ENCODE peak calls at places on chromosomes 16 and 17, in nine cellular contexts. H, U, C, F, W, E, Z, M and B are unnamed samples.

GRCh38 chr17:43219001-43219400 is 7.3 kb downstream of the TMEM106A start:
- DNase-seq in H (no peak), U (no peak), C (no peak), F (no peak), W (no peak), E (no peak), Z (no peak), M (no peak), B (no peak)

GRCh38 chr16:82761858-82762257 is 135.1 kb downstream of the CDH13 start:
- DNase-seq in H (peak; percentile 25), U (peak; percentile 41), C (no peak), F (no peak), W (peak; percentile 35), E (peak; percentile 50), Z (no peak), M (peak; percentile 40), B (no peak)

GRCh38 chr16:14399397-14400284 is 230.4 kb downstream of the PARN start:
- DNase-seq in H (no peak), U (peak; percentile 69), C (peak; percentile 64), F (no peak), W (peak; percentile 93), E (no peak), Z (no peak), M (peak; percentile 87), B (no peak)

GRCh38 chr17:3695723-3696411 is at the start of gene P2RX5:
- DNase-seq in H (no peak), U (peak; percentile 12), C (no peak), F (no peak), W (peak; percentile 41), E (no peak), Z (no peak), M (peak; percentile 25), B (peak; percentile 58)

GRCh38 chr16:4420703-4421102 is 4.3 kb upstream of the CORO7 start:
- DNase-seq in H (no peak), U (no peak), C (no peak), F (no peak), W (no peak), E (no peak), Z (no peak), M (no peak), B (no peak)

GRCh38 chr16:49602201-49603041 is 228.8 kb downstream of the C16orf78 start:
- DNase-seq in H (no peak), U (no peak), C (peak; percentile 62), F (no peak), W (peak; percentile 42), E (no peak), Z (no peak), M (no peak), B (no peak)

GRCh38 chr17:50909765-50910661 is 43.9 kb upstream of the TOB1 start:
- DNase-seq in H (no peak), U (no peak), C (no peak), F (no peak), W (no peak), E (no peak), Z (peak; percentile 53), M (no peak), B (no peak)

GRCh38 chr16:15829460-15829859 is 27.4 kb downstream of the MYH11 start:
- DNase-seq in H (peak; percentile 37), U (peak; percentile 29), C (peak; percentile 86), F (no peak), W (peak; percentile 4), E (peak; percentile 9), Z (no peak), M (peak; percentile 80), B (peak; percentile 21)

GRCh38 chr17:30958187-30958586 is 12.7 kb upstream of the RNF135 start:
- DNase-seq in H (no peak), U (peak; percentile 19), C (peak; percentile 59), F (no peak), W (peak; percentile 15), E (no peak), Z (no peak), M (peak; percentile 22), B (no peak)

GRCh38 chr16:11949527-11949926 is 7.7 kb upstream of the NPIPB2 start:
- DNase-seq in H (peak; percentile 41), U (peak; percentile 56), C (no peak), F (no peak), W (peak; percentile 67), E (peak; percentile 85), Z (no peak), M (peak; percentile 75), B (peak; percentile 36)

GRCh38 chr16:83887088-83887487 is 11.8 kb upstream of the MLYCD start:
- DNase-seq in H (peak; percentile 62), U (peak; percentile 20), C (no peak), F (no peak), W (no peak), E (peak; percentile 84), Z (no peak), M (peak; percentile 27), B (no peak)